ENCODE peak calls at places on chromosomes 3 and 15, in six cellular contexts. K is SJSA1; R is fibroblast of lung; G is CD8-positive, alpha-beta T cell; F is sigmoid colon; C is left ventricle myocardium inferior. T is an unnamed sample.

GRCh38 chr3:13892304-13892703 is 12.4 kb upstream of the WNT7A start:
- DNase-seq in C (no peak), R (no peak), G (no peak), F (no peak), K (no peak), T (no peak)

GRCh38 chr15:76181705-76182107 is 121.9 kb downstream of the TMEM266 start:
- DNase-seq in C (no peak), K (no peak), G (no peak), F (no peak), R (no peak), T (no peak)

GRCh38 chr15:40302288-40302886 is 5.3 kb downstream of the PLCB2 start:
- DNase-seq in G (no peak), C (no peak), F (peak; percentile 52), R (no peak), K (no peak), T (peak; percentile 62)

GRCh38 chr15:99931703-99932603 is 198.7 kb upstream of the LYSMD4 start:
- DNase-seq in G (no peak), F (no peak), K (no peak), R (no peak), C (no peak), T (no peak)

GRCh38 chr3:50324351-50325144 is 2.0 kb upstream of the HYAL2 start:
- DNase-seq in R (peak; percentile 66), C (peak; percentile 74), F (no peak), G (peak; percentile 69), K (peak; percentile 43), T (no peak)

GRCh38 chr15:68570974-68571373 is 7.8 kb upstream of the CORO2B start:
- DNase-seq in K (no peak), R (no peak), F (no peak), C (no peak), G (no peak), T (no peak)

GRCh38 chr3:180280601-180281000 is 243.9 kb upstream of the PEX5L start:
- DNase-seq in R (peak; percentile 4), C (no peak), K (no peak), F (no peak), G (no peak), T (no peak)

GRCh38 chr15:29066848-29067247 is 181.1 kb downstream of the APBA2 start:
- DNase-seq in G (no peak), F (no peak), C (no peak), R (no peak), K (no peak), T (no peak)

GRCh38 chr3:49707113-49707480 is 12.4 kb downstream of the AMIGO3 start:
- DNase-seq in R (no peak), C (no peak), F (no peak), K (no peak), G (no peak), T (no peak)

GRCh38 chr15:60781211-60781713 is 302.3 kb upstream of the ICE2 start:
- DNase-seq in G (no peak), F (no peak), K (no peak), C (no peak), R (no peak), T (no peak)

GRCh38 chr3:49295489-49296058 is 18.5 kb upstream of the C3orf62 start:
- DNase-seq in F (no peak), C (no peak), K (peak; percentile 17), R (peak; percentile 54), G (peak; percentile 32), T (no peak)

GRCh38 chr3:169662215-169663070 is 1.1 kb downstream of the MECOM start:
- DNase-seq in K (peak; percentile 46), C (peak; percentile 71), R (peak; percentile 82), G (peak; percentile 29), F (no peak), T (peak; percentile 93)

GRCh38 chr3:111591555-111591954 is 3.6 kb downstream of the ZBED2 start:
- DNase-seq in R (no peak), F (no peak), C (no peak), G (no peak), K (no peak), T (no peak)

GRCh38 chr3:133283958-133284807 is 115.7 kb upstream of the BFSP2 start:
- DNase-seq in R (no peak), C (no peak), F (no peak), K (no peak), G (no peak), T (no peak)

GRCh38 chr3:134471521-134472193 is 14.1 kb downstream of the ANAPC13 start:
- DNase-seq in R (peak; percentile 84), G (no peak), K (peak; percentile 65), F (no peak), C (no peak), T (no peak)

GRCh38 chr3:159953320-159953719 is 35.3 kb upstream of the IL12A start:
- DNase-seq in F (no peak), K (no peak), R (no peak), C (no peak), G (no peak), T (no peak)

GRCh38 chr3:63351159-63352007 is 73.3 kb downstream of the SYNPR start:
- DNase-seq in C (no peak), F (no peak), R (peak; percentile 76), G (no peak), K (peak; percentile 38), T (no peak)

GRCh38 chr15:71806452-71806931 is 3.9 kb upstream of the NR2E3 start:
- DNase-seq in F (no peak), R (peak; percentile 52), K (peak; percentile 31), G (no peak), C (no peak), T (no peak)

GRCh38 chr3:60453326-60453725 is 797.9 kb downstream of the FHIT start:
- DNase-seq in K (no peak), C (no peak), G (no peak), F (no peak), R (no peak), T (no peak)

GRCh38 chr3:159852821-159853505 is 135.7 kb upstream of the IL12A start:
- DNase-seq in F (peak; percentile 80), K (peak; percentile 77), C (peak; percentile 80), R (peak; percentile 63), G (no peak), T (peak; percentile 56)

GRCh38 chr3:177427096-177427495 is 229.8 kb upstream of the TBL1XR1 start:
- DNase-seq in G (peak; percentile 7), F (no peak), K (no peak), C (no peak), R (no peak), T (no peak)

GRCh38 chr3:190865828-190866227 is 3.3 kb upstream of the GMNC start:
- DNase-seq in K (no peak), G (no peak), F (no peak), C (no peak), R (no peak), T (no peak)

GRCh38 chr3:107680698-107681097 is 157.9 kb downstream of the BBX start:
- DNase-seq in G (no peak), R (peak; percentile 57), K (peak; percentile 24), F (no peak), C (no peak), T (no peak)

GRCh38 chr15:74318376-74319137 is 48.9 kb downstream of the CYP11A1 start:
- DNase-seq in C (peak; percentile 54), F (no peak), G (no peak), R (no peak), K (peak; percentile 35), T (peak; percentile 63)

GRCh38 chr3:13069495-13069894 is 3.7 kb downstream of the IQSEC1 start:
- DNase-seq in F (no peak), C (no peak), K (no peak), G (peak; percentile 23), R (no peak), T (no peak)

GRCh38 chr15:86006546-86006945 is 73.1 kb upstream of the AGBL1 start:
- DNase-seq in G (no peak), K (no peak), R (no peak), C (no peak), F (no peak), T (no peak)

GRCh38 chr15:52078876-52079700 is 33.5 kb downstream of the BCL2L10 start:
- DNase-seq in K (peak; percentile 68), C (peak; percentile 81), R (peak; percentile 72), F (peak; percentile 88), G (peak; percentile 90), T (peak; percentile 86)
- H3K27ac ChIP-seq in K (no peak overlapping the region), C (no peak overlapping the region), R (no peak overlapping the region), F (no peak overlapping the region), G (no peak overlapping the region), T (no peak overlapping the region)

GRCh38 chr3:24492971-24493551 is 1.6 kb downstream of the THRB start:
- DNase-seq in K (no peak), R (no peak), C (no peak), G (no peak), F (no peak), T (no peak)
- H3K4me3 ChIP-seq in K (no peak overlapping the region), R (no peak overlapping the region), C (peak overlapping the region; percentile 80), G (no peak overlapping the region), F (peak overlapping the region; percentile 91), T (peak overlapping the region; percentile 78)

DNA sequence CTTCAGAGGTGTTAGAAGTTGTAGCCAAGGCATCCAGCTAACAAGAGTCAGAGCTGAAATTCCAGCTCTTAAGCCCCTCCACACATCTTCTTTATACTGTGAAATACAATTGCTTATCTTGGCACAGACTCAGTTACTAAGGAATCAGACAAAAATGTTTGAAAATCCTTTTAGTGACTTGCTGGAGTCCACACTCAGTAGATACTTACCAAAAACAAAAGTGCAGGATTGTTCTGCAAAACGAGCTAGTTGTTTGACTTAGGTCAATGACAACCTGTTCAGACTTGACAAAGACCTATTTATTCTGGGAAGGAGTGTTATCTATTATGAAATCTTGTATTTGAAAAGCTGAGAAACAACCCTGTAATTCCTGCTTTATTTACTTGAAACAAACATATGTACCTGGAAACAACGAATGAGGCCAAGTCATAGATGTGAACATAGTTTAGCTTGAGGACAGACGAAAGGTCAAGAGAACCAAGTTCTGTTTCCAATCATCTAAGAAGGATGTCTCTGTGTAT is 38.5 kb downstream of the B3GNT5 start:
- DNase-seq in C (no peak), K (no peak), R (peak; percentile 66), F (no peak), G (no peak), T (no peak)
- H3K27ac ChIP-seq in C (no peak overlapping the region), K (no peak overlapping the region), R (no peak overlapping the region), F (no peak overlapping the region), G (no peak overlapping the region), T (no peak overlapping the region)

GRCh38 chr3:57007513-57008415 is 52.7 kb upstream of the SPATA12 start:
- DNase-seq in C (peak; percentile 59), R (peak; percentile 91), K (peak; percentile 42), G (no peak), F (peak; percentile 93), T (peak; percentile 92)
- H3K4me3 ChIP-seq in C (peak overlapping the region; percentile 23), R (peak overlapping the region; percentile 13), K (no peak overlapping the region), G (no peak overlapping the region), F (peak overlapping the region; percentile 18), T (no peak overlapping the region)

DNA sequence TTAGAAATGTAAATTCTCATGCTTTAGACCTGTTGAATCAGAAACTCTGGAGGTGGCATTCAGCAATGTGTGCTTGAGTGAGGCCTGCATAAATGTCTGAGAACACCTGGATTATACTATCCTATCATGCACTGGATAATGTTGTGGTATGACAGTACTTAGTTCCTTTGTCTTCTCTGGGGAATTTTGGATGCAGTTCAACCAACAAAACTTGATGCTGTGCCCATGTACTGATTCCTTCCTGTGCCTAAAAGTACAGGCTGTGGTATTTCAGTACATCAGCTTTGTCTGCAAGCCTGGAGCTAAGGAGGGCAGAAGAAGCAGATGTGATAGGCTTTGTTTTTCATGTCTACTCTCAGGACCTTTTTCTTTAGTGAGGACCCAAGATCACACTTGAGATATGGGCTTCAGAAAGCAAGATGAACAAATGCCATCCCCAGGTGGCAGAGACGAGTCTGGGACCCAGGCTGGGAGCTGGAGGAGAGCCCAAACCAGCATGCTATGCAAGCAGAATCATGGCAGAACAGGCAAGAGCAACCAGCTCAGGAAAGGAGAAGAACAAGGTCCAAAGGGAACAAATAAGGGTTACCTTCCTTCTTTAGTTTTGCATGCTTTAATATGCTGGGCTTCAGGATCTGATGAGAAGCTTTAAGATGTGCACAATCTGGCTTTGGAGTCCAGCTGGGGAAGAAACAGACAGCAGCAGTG is 124.7 kb downstream of the MYRIP start:
- DNase-seq in F (no peak), G (no peak), K (no peak), C (no peak), R (no peak), T (no peak)
- H3K27ac ChIP-seq in F (no peak overlapping the region), G (no peak overlapping the region), K (no peak overlapping the region), C (peak overlapping the region; percentile 42), R (no peak overlapping the region), T (no peak overlapping the region)